ENCODE peak calls at places on chromosomes 12 and 14, in eight cellular contexts. V, S, E, O, L, D, Y and W are unnamed samples.

GRCh38 chr14:99548285-99548684 is 55.7 kb downstream of the CCDC85C start:
- DNase-seq in V (no peak), S (no peak), E (no peak), O (no peak), L (no peak), D (no peak), Y (no peak), W (no peak)

GRCh38 chr12:8780389-8780788 is 42.0 kb upstream of the A2ML1 start:
- DNase-seq in V (peak; percentile 42), S (peak; percentile 58), E (peak; percentile 28), O (peak; percentile 60), L (peak; percentile 42), D (no peak), Y (no peak), W (peak; percentile 26)

GRCh38 chr12:26628234-26628633 is 204.8 kb downstream of the ITPR2 start:
- DNase-seq in V (peak; percentile 44), S (no peak), E (no peak), O (no peak), L (no peak), D (no peak), Y (no peak), W (no peak)

GRCh38 chr12:95996034-95996658 is at the start of gene HAL:
- DNase-seq in V (no peak), S (peak; percentile 29), E (no peak), O (peak; percentile 26), L (no peak), D (no peak), Y (no peak), W (peak; percentile 27)

GRCh38 chr12:121839993-121840761 is 18.5 kb downstream of the HPD start:
- DNase-seq in V (no peak), S (no peak), E (no peak), O (no peak), L (no peak), D (no peak), Y (no peak), W (no peak)

GRCh38 chr14:65156568-65157366 is 54.5 kb upstream of the MAX start:
- DNase-seq in V (peak; percentile 96), S (no peak), E (no peak), O (peak; percentile 94), L (no peak), D (peak; percentile 58), Y (no peak), W (peak; percentile 61)

GRCh38 chr12:92421701-92422100 is 276.1 kb upstream of the BTG1 start:
- DNase-seq in V (peak; percentile 72), S (peak; percentile 75), E (no peak), O (peak; percentile 31), L (no peak), D (no peak), Y (no peak), W (peak; percentile 49)

GRCh38 chr14:55638665-55639064 is 58.7 kb downstream of the KTN1 start:
- DNase-seq in V (peak; percentile 16), S (no peak), E (no peak), O (no peak), L (no peak), D (no peak), Y (no peak), W (no peak)

GRCh38 chr14:70771781-70772212 is 37.5 kb downstream of the MAP3K9 start:
- DNase-seq in V (no peak), S (no peak), E (no peak), O (no peak), L (peak; percentile 40), D (no peak), Y (no peak), W (peak; percentile 40)